ENCODE peak calls at places on chromosomes 7 and 10, in seven cellular contexts. N is CD4-positive, alpha-beta memory T cell; D is right atrium auricular region; Y is fibroblast of lung; J is heart right ventricle; K is WERI-Rb-1; Z is cardiac fibroblast. P is an unnamed sample.

GRCh38 chr7:53358301-53358700 is 322.9 kb downstream of the POM121L12 start:
- DNase-seq in N (no peak), D (no peak), Y (no peak), J (no peak), K (no peak), Z (no peak), P (no peak)

GRCh38 chr10:23094786-23095403 is 484 bp upstream of the MSRB2 start:
- DNase-seq in N (no peak), D (no peak), Y (no peak), J (no peak), K (no peak), Z (no peak), P (no peak)

GRCh38 chr7:43873300-43873699 is 4.0 kb upstream of the MRPS24 start:
- DNase-seq in N (no peak), D (peak), Y (peak), J (no peak), K (no peak), Z (peak), P (no peak)

GRCh38 chr7:158394936-158395335 is 192.7 kb downstream of the PTPRN2 start:
- DNase-seq in N (no peak), D (no peak), Y (no peak), J (no peak), K (peak), Z (no peak), P (peak)

GRCh38 chr7:2269468-2270460 is 27.7 kb downstream of the NUDT1 start:
- DNase-seq in N (no peak), D (no peak), Y (peak), J (no peak), K (no peak), Z (peak), P (no peak)

GRCh38 chr7:50156163-50156562 is 63.1 kb upstream of the ZPBP start:
- DNase-seq in N (no peak), D (no peak), Y (no peak), J (no peak), K (no peak), Z (no peak), P (no peak)

GRCh38 chr10:132533571-132534260 is 3.9 kb upstream of the INPP5A start:
- DNase-seq in N (no peak), D (no peak), Y (no peak), J (peak), K (no peak), Z (no peak), P (no peak)

GRCh38 chr7:112533591-112533990 is 52.8 kb downstream of the LSMEM1 start:
- DNase-seq in N (no peak), D (no peak), Y (peak), J (no peak), K (no peak), Z (peak), P (no peak)

GRCh38 chr10:48449501-48450232 is 143.2 kb downstream of the MAPK8 start:
- DNase-seq in N (no peak), D (peak), Y (no peak), J (no peak), K (peak), Z (no peak), P (no peak)

GRCh38 chr7:149569726-149570422 is 72.3 kb upstream of the ZNF746 start:
- DNase-seq in N (no peak), D (no peak), Y (no peak), J (no peak), K (no peak), Z (no peak), P (no peak)

GRCh38 chr10:51001587-51001986 is 72.7 kb upstream of the PRKG1 start:
- DNase-seq in N (no peak), D (no peak), Y (peak), J (no peak), K (no peak), Z (peak), P (no peak)

GRCh38 chr7:2104107-2104710 is 128.5 kb downstream of the MAD1L1 start:
- DNase-seq in N (peak), D (peak), Y (peak), J (peak), K (peak), Z (peak), P (peak)

GRCh38 chr7:120966961-120967360 is 16.4 kb downstream of the ING3 start:
- DNase-seq in N (no peak), D (no peak), Y (no peak), J (no peak), K (no peak), Z (no peak), P (no peak)

GRCh38 chr7:5526190-5527037 is 102.8 kb upstream of the TNRC18 start:
- DNase-seq in N (no peak), D (no peak), Y (no peak), J (peak), K (no peak), Z (peak), P (peak)

GRCh38 chr10:44010873-44011602 is 362.4 kb upstream of the ZNF32 start:
- DNase-seq in N (no peak), D (no peak), Y (peak), J (peak), K (no peak), Z (peak), P (no peak)

GRCh38 chr10:78969719-78970118 is 99.0 kb upstream of the ZMIZ1 start:
- DNase-seq in N (no peak), D (no peak), Y (no peak), J (no peak), K (no peak), Z (no peak), P (no peak)

GRCh38 chr7:10677668-10678232 is 295.9 kb upstream of the PHF14 start:
- DNase-seq in N (no peak), D (no peak), Y (no peak), J (no peak), K (no peak), Z (no peak), P (no peak)

GRCh38 chr7:54967384-54967783 is 51.4 kb upstream of the EGFR start:
- DNase-seq in N (no peak), D (no peak), Y (peak), J (no peak), K (no peak), Z (peak), P (no peak)

GRCh38 chr7:136870799-136871487 is 2.5 kb downstream of the CHRM2 start:
- DNase-seq in N (no peak), D (no peak), Y (peak), J (no peak), K (peak), Z (no peak), P (peak)

GRCh38 chr7:44461387-44461786 is 29.1 kb downstream of the NUDCD3 start:
- DNase-seq in N (peak), D (no peak), Y (peak), J (no peak), K (no peak), Z (peak), P (no peak)

GRCh38 chr7:48637382-48637781 is 287.0 kb upstream of the CDC14C start:
- DNase-seq in N (no peak), D (no peak), Y (peak), J (no peak), K (no peak), Z (peak), P (no peak)

GRCh38 chr7:117036836-117037235 is 83.5 kb downstream of the ST7 start:
- DNase-seq in N (no peak), D (no peak), Y (no peak), J (no peak), K (no peak), Z (no peak), P (no peak)

GRCh38 chr7:139830779-139831498 is 1.9 kb downstream of the TBXAS1 start:
- DNase-seq in N (no peak), D (no peak), Y (no peak), J (no peak), K (no peak), Z (no peak), P (no peak)

DNA sequence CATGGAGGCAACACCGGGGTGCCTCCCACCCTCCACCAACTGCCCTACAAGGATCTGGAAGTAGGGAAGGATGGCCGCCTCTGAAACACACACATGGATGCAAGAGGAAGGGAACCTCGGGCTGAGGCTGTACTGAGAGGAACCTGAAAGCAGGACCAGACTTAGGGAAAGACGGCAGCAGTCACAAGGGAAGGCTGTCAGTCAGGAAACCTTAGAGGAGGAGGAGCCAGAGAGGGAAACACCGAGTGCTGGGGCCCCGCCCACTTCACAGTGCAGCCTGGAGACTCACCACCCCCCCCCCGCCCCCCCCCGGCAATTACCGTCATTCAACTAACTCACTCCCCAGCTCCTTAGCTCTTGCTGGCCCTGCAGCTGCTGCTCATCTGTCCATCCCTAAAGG is 2.5 kb downstream of the CYREN start:
- DNase-seq in N (peak), D (peak), Y (no peak), J (no peak), K (no peak), Z (no peak), P (no peak)
- H3K4me3 ChIP-seq in N (no peak), D (no peak), Y (no peak), J (no peak), K (no peak), Z (no peak), P (no peak)

GRCh38 chr7:114979803-114980507 is 58.1 kb downstream of the MDFIC start:
- DNase-seq in N (no peak), D (no peak), Y (no peak), J (no peak), K (no peak), Z (no peak), P (no peak)
- H3K4me3 ChIP-seq in N (no peak), D (no peak), Y (no peak), J (peak), K (no peak), Z (no peak), P (no peak)

GRCh38 chr10:75405201-75406143 is 3.9 kb upstream of the ZNF503 start:
- DNase-seq in N (no peak), D (no peak), Y (peak), J (no peak), K (peak), Z (no peak), P (no peak)
- H3K4me3 ChIP-seq in N (no peak), D (peak), Y (no peak), J (peak), K (peak), Z (no peak), P (peak)

DNA sequence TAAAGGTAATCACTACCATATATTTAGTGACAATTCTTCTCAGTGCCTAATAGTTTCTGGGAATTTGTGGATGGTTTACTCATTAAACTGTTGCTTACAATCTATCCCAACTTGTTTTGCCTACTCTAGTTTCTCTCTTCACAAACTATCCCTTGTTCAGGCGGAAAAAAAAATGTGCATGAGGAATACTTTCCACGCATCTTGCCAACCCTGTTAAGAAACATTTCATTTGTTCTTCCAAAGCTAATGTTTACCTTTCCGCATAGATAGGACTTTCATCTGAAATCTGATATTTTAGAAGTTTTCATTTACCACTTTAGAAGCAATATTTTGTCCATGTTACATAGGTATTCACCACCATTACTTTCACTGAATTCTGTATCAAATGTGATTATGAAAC is 191.9 kb downstream of the MDFIC start:
- DNase-seq in N (no peak), D (no peak), Y (peak), J (no peak), K (no peak), Z (no peak), P (no peak)
- H3K4me3 ChIP-seq in N (no peak), D (no peak), Y (no peak), J (no peak), K (no peak), Z (no peak), P (no peak)

GRCh38 chr10:84288151-84288550 is 40.2 kb upstream of the CCSER2 start:
- DNase-seq in N (no peak), D (no peak), Y (no peak), J (no peak), K (no peak), Z (no peak), P (no peak)
- H3K4me3 ChIP-seq in N (no peak), D (no peak), Y (no peak), J (no peak), K (no peak), Z (no peak), P (no peak)

GRCh38 chr10:6162589-6163356 is 40.0 kb upstream of the PFKFB3 start:
- DNase-seq in N (no peak), D (no peak), Y (no peak), J (no peak), K (no peak), Z (peak), P (no peak)

GRCh38 chr10:6168059-6168458 is 34.7 kb upstream of the PFKFB3 start:
- DNase-seq in N (no peak), D (no peak), Y (no peak), J (no peak), K (no peak), Z (no peak), P (no peak)

GRCh38 chr10:6163364-6164270 is 39.1 kb upstream of the PFKFB3 start:
- DNase-seq in N (peak), D (peak), Y (peak), J (peak), K (peak), Z (peak), P (peak)

GRCh38 chr10:6164271-6165095 is 38.2 kb upstream of the PFKFB3 start:
- DNase-seq in N (no peak), D (no peak), Y (no peak), J (no peak), K (no peak), Z (peak), P (no peak)

DNA sequence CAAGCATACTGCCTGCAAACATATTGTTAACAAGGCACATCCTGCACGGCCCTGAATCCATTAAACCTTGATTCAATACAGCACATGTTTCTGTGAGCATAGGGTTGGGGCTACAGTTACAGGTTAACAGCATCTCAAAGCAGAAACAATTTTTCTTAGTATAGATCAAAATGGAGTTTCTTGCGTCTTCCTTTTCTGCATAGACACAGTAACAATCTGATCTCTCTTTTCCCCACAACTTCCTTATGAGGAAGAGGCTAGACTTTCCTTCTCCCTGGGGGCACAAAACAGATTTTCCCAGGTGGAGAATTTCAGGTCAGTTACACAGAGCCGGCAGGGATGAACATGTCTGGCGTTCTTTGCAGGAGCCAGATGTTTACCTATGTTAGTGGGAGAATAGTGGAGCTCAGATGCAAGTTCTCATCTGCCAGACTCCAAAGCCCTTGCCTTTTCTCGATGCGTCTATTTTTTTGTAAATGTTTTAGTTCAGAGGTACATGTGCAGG is 37.5 kb upstream of the PFKFB3 start:
- DNase-seq in N (no peak), D (no peak), Y (no peak), J (no peak), K (no peak), Z (no peak), P (no peak)
- H3K4me3 ChIP-seq in N (no peak), D (no peak), Y (no peak), J (no peak), K (no peak), Z (no peak), P (no peak)

DNA sequence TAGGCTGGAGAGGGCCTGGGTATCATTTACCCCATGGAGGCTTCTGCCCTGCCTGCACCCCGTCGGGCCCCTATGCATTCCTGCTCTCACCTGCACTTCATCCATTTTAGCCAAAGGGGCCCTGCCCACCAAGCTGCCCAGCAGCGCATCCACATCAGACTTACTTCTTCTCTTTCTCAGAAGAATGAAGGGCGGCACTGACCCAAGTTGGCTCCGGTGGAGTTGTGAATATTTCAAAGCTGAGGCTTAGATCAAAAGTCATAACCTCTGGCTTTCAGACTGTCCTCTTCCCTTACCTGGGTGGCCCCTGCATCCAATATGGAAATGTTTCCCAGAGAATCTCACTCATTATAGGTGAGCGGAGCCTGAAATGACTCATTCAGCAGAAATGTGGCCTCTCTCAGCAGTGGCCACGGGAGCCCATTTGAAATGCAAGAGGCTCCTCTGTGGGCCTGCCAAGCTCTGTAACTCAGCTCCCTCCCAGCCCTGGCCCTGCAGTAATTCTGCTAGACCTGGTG is 117.6 kb upstream of the TCF7L2 start:
- DNase-seq in N (no peak), D (no peak), Y (peak), J (no peak), K (no peak), Z (peak), P (no peak)
- H3K4me3 ChIP-seq in N (no peak), D (no peak), Y (no peak), J (no peak), K (no peak), Z (no peak), P (no peak)

GRCh38 chr7:45919947-45920542 is 1.0 kb downstream of the IGFBP3 start:
- DNase-seq in N (no peak), D (no peak), Y (peak), J (no peak), K (no peak), Z (peak), P (no peak)
- H3K4me3 ChIP-seq in N (no peak), D (peak), Y (peak), J (peak), K (peak), Z (peak), P (no peak)

GRCh38 chr7:521221-522070 is 1.8 kb upstream of the PDGFA start:
- DNase-seq in N (peak), D (peak), Y (peak), J (peak), K (no peak), Z (peak), P (no peak)

GRCh38 chr7:524800-525199 is 5.2 kb upstream of the PDGFA start:
- DNase-seq in N (no peak), D (no peak), Y (no peak), J (no peak), K (no peak), Z (no peak), P (no peak)

GRCh38 chr7:522071-522937 is 2.7 kb upstream of the PDGFA start:
- DNase-seq in N (peak), D (peak), Y (peak), J (peak), K (no peak), Z (peak), P (no peak)

GRCh38 chr7:523436-524336 is 4.0 kb upstream of the PDGFA start:
- DNase-seq in N (no peak), D (no peak), Y (no peak), J (no peak), K (no peak), Z (no peak), P (no peak)

GRCh38 chr7:522938-523289 is 3.3 kb upstream of the PDGFA start:
- DNase-seq in N (no peak), D (no peak), Y (no peak), J (no peak), K (no peak), Z (no peak), P (no peak)
- H3K4me3 ChIP-seq in N (no peak), D (peak), Y (no peak), J (peak), K (no peak), Z (no peak), P (no peak)